ENCODE peak calls at places on chromosomes 11 and 22, in six cellular contexts. J is mesendoderm, K is neuronal stem cell, Y is H1, G is IMR-90, D is trophoblast cell. A is an unnamed sample.

GRCh38 chr11:2122222-2122906 is 16.8 kb downstream of the IGF2 start:
- DNase-seq in K (no peak), Y (peak), G (peak), D (no peak), J (no peak), A (no peak)

GRCh38 chr11:91396243-91397133 is 828.1 kb upstream of the FAT3 start:
- DNase-seq in J (no peak), D (peak), G (peak), K (no peak), Y (no peak), A (no peak)

GRCh38 chr22:47122441-47123000 is 360.1 kb downstream of the TBC1D22A start:
- DNase-seq in K (no peak), Y (no peak), G (no peak), J (no peak), D (no peak), A (no peak)

GRCh38 chr11:2797181-2797711 is 88.3 kb downstream of the CDKN1C start:
- DNase-seq in G (no peak), K (no peak), D (no peak), J (no peak), Y (peak), A (peak)

GRCh38 chr11:116960916-116961315 is 123.5 kb upstream of the APOA1 start:
- DNase-seq in Y (no peak), D (peak), K (no peak), G (peak), J (peak), A (no peak)

GRCh38 chr11:105361651-105362050 is 222.1 kb upstream of the CARD18 start:
- DNase-seq in D (no peak), J (no peak), G (no peak), K (no peak), Y (no peak), A (no peak)

GRCh38 chr11:75797116-75797515 is 17.9 kb upstream of the UVRAG start:
- DNase-seq in K (no peak), G (no peak), Y (no peak), D (no peak), J (no peak), A (no peak)

GRCh38 chr11:403021-403760 is 9.2 kb downstream of the PKP3 start:
- DNase-seq in J (no peak), Y (no peak), K (no peak), G (no peak), D (no peak), A (no peak)

GRCh38 chr11:14026961-14027360 is 64.4 kb downstream of the SPON1 start:
- DNase-seq in Y (no peak), D (no peak), K (no peak), J (peak), G (peak), A (no peak)

GRCh38 chr11:10650630-10651029 is 42.9 kb downstream of the IRAG1 start:
- DNase-seq in K (no peak), G (no peak), J (peak), Y (no peak), D (no peak), A (no peak)

GRCh38 chr11:72524711-72525110 is 90.4 kb upstream of the CLPB start:
- DNase-seq in D (no peak), G (peak), Y (no peak), J (no peak), K (no peak), A (no peak)

GRCh38 chr22:28025866-28026575 is 107.0 kb upstream of the PITPNB start:
- DNase-seq in G (no peak), J (no peak), K (no peak), Y (no peak), D (no peak), A (no peak)

GRCh38 chr11:9005087-9005486 is 1.3 kb upstream of the NRIP3 start:
- DNase-seq in K (no peak), G (no peak), Y (no peak), D (no peak), J (no peak), A (no peak)

GRCh38 chr11:70844387-70844786 is 408.0 kb downstream of the SHANK2 start:
- DNase-seq in G (no peak), Y (no peak), D (no peak), K (no peak), J (no peak), A (no peak)

GRCh38 chr11:118872403-118872821 is 11.3 kb upstream of the CXCR5 start:
- DNase-seq in G (no peak), Y (no peak), J (no peak), D (no peak), K (no peak), A (no peak)

GRCh38 chr22:47107431-47107830 is 345.0 kb downstream of the TBC1D22A start:
- DNase-seq in Y (no peak), G (peak), D (peak), K (no peak), J (no peak), A (no peak)

GRCh38 chr22:25420925-25421904 is 143.3 kb upstream of the GRK3 start:
- DNase-seq in J (peak), D (no peak), K (no peak), G (no peak), Y (peak), A (peak)

GRCh38 chr22:20805972-20806471 is 32.1 kb downstream of the SERPIND1 start:
- DNase-seq in G (peak), K (no peak), Y (no peak), J (peak), D (peak), A (no peak)

GRCh38 chr11:1556278-1557167 is 15.5 kb downstream of the DUSP8 start:
- DNase-seq in K (no peak), G (no peak), D (no peak), J (no peak), Y (peak), A (peak)

GRCh38 chr11:58125469-58125868 is at the start of gene OR9I1:
- DNase-seq in G (peak), J (no peak), K (no peak), D (no peak), Y (no peak), A (no peak)

GRCh38 chr22:31084811-31085492 is 3.8 kb downstream of the SMTN start:
- DNase-seq in D (peak), K (peak), J (peak), G (peak), Y (peak), A (peak)
- H2AK5ac ChIP-seq in D (peak), K (peak), J (no peak), G (peak), Y (no peak), A (no peak)

GRCh38 chr11:122750047-122750446 is 88.3 kb upstream of the CRTAM start:
- DNase-seq in D (no peak), Y (no peak), K (no peak), G (no peak), J (no peak), A (no peak)
- H2AK5ac ChIP-seq in D (no peak), Y (no peak), K (no peak), G (peak), J (no peak), A (no peak)

DNA sequence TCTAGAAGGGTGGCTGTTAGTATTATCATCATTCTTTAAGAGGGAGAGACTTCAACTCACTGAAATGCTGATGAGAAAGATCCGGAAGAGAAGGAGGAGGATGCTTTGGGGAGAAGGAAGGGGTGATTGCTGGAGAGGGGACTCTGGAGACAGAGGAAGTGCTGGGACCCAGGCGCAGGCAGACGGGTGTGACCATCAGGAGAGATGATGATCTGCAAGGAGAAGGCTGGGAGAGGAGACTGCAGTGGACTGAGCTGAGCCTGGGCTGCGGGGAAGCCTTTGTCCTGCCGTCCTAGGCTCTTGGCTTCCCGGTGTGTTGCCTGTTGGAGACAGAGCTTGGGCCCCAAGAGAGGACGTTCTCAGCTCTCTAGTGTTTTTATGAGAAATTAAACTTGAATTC is 22.6 kb downstream of the RASD2 start:
- DNase-seq in Y (no peak), K (no peak), G (no peak), D (no peak), J (no peak), A (no peak)
- H2AK5ac ChIP-seq in Y (no peak), K (no peak), G (peak), D (no peak), J (no peak), A (no peak)

GRCh38 chr22:19759994-19760651 is 455 bp upstream of the TBX1 start:
- DNase-seq in J (no peak), K (no peak), D (no peak), G (no peak), Y (no peak), A (no peak)
- H2AK5ac ChIP-seq in J (no peak), K (no peak), D (no peak), G (no peak), Y (no peak), A (no peak)

GRCh38 chr11:28760676-28761390 is 652.6 kb downstream of the METTL15 start:
- DNase-seq in K (no peak), Y (no peak), J (peak), G (peak), D (no peak), A (no peak)
- H2AK5ac ChIP-seq in K (no peak), Y (no peak), J (no peak), G (peak), D (no peak), A (no peak)

GRCh38 chr22:17774928-17775675 is 833 bp upstream of the BID start:
- DNase-seq in Y (no peak), J (no peak), K (no peak), G (no peak), D (no peak), A (no peak)
- H2AK5ac ChIP-seq in Y (no peak), J (no peak), K (peak), G (no peak), D (no peak), A (no peak)

A was measured in H9.